ENCODE peak calls at places on chromosome 17, in nine cellular contexts. V, J, X, U, N, H, Q, C and R are unnamed samples.
A peak's percentile ranks its signal among the peaks of the same experiment; 100 is the strongest.

GRCh38 chr17:76969598-76970172 is 101.5 kb downstream of the MGAT5B start:
- DNase-seq in V (no peak), J (peak; percentile 12), X (peak; percentile 18), U (no peak), N (no peak), H (no peak), Q (no peak), C (no peak), R (peak; percentile 31)

GRCh38 chr17:78933959-78934568 is 8.9 kb upstream of the TIMP2 start:
- DNase-seq in V (no peak), J (no peak), X (peak; percentile 83), U (no peak), N (no peak), H (peak; percentile 100), Q (no peak), C (peak; percentile 99), R (peak; percentile 42)

GRCh38 chr17:2011421-2012371 is 13.4 kb downstream of the RTN4RL1 start:
- DNase-seq in V (no peak), J (no peak), X (no peak), U (no peak), N (no peak), H (no peak), Q (no peak), C (peak; percentile 75), R (no peak)

GRCh38 chr17:55405600-55405999 is 16.0 kb downstream of the MMD start:
- DNase-seq in V (no peak), J (no peak), X (no peak), U (no peak), N (no peak), H (no peak), Q (no peak), C (no peak), R (no peak)

GRCh38 chr17:11628374-11628773 is 30.1 kb downstream of the DNAH9 start:
- DNase-seq in V (peak; percentile 6), J (no peak), X (no peak), U (no peak), N (no peak), H (no peak), Q (no peak), C (no peak), R (no peak)

GRCh38 chr17:77070888-77071279 is 69.9 kb upstream of the SEC14L1 start:
- DNase-seq in V (no peak), J (no peak), X (no peak), U (no peak), N (no peak), H (no peak), Q (no peak), C (no peak), R (no peak)

GRCh38 chr17:8300226-8300625 is 5.0 kb upstream of the SLC25A35 start:
- DNase-seq in V (no peak), J (no peak), X (no peak), U (no peak), N (no peak), H (no peak), Q (no peak), C (no peak), R (no peak)

GRCh38 chr17:59426031-59426430 is 94.6 kb downstream of the YPEL2 start:
- DNase-seq in V (no peak), J (no peak), X (no peak), U (no peak), N (no peak), H (no peak), Q (no peak), C (no peak), R (no peak)

GRCh38 chr17:82314721-82315605 is 2.4 kb downstream of the CD7 start:
- DNase-seq in V (no peak), J (no peak), X (no peak), U (no peak), N (no peak), H (no peak), Q (no peak), C (no peak), R (no peak)

GRCh38 chr17:81523139-81524062 is 4.8 kb upstream of the FSCN2 start:
- DNase-seq in V (peak; percentile 86), J (no peak), X (peak; percentile 78), U (no peak), N (no peak), H (peak; percentile 83), Q (no peak), C (no peak), R (no peak)

GRCh38 chr17:48606892-48607241 is 2.1 kb upstream of the HOXB6 start:
- DNase-seq in V (no peak), J (no peak), X (no peak), U (no peak), N (no peak), H (no peak), Q (no peak), C (no peak), R (no peak)

GRCh38 chr17:29148790-29149430 is 31.3 kb downstream of the MYO18A start:
- DNase-seq in V (peak; percentile 97), J (peak; percentile 94), X (peak; percentile 96), U (peak; percentile 88), N (peak; percentile 45), H (peak; percentile 97), Q (peak; percentile 85), C (peak; percentile 83), R (peak; percentile 95)

GRCh38 chr17:77320046-77320445 is 179.3 kb downstream of the SEC14L1 start:
- DNase-seq in V (no peak), J (no peak), X (peak; percentile 24), U (no peak), N (no peak), H (peak; percentile 84), Q (no peak), C (peak; percentile 69), R (no peak)

GRCh38 chr17:44279586-44280344 is 11.8 kb upstream of the SLC4A1 start:
- DNase-seq in V (peak; percentile 56), J (peak; percentile 7), X (peak; percentile 93), U (peak; percentile 28), N (no peak), H (peak; percentile 82), Q (no peak), C (peak; percentile 50), R (no peak)